ENCODE peak calls at places on chromosomes 6 and 20, in eight cellular contexts. One of them, this sample, is unnamed.

GRCh38 chr6:36139431-36139830 is 9.1 kb downstream of the MAPK13 start:
- DNase-seq in ovary: no peak
- DNase-seq in gastrocnemius medialis: no peak
- DNase-seq in left lung: no peak
- DNase-seq in mesothelial cell of epicardium: peak; percentile 56
- DNase-seq in IMR-90: no peak
- DNase-seq in body of pancreas: no peak
- DNase-seq in AG04450: no peak
- DNase-seq in this sample: peak; percentile 49

GRCh38 chr6:122102026-122102425 is 297.4 kb upstream of the HSF2 start:
- DNase-seq in IMR-90: no peak
- DNase-seq in mesothelial cell of epicardium: no peak
- DNase-seq in gastrocnemius medialis: no peak
- DNase-seq in left lung: no peak
- DNase-seq in AG04450: no peak
- DNase-seq in body of pancreas: no peak
- DNase-seq in ovary: no peak
- DNase-seq in this sample: no peak

GRCh38 chr20:62587757-62588402 is 54.4 kb upstream of the SLCO4A1 start:
- DNase-seq in left lung: no peak
- DNase-seq in mesothelial cell of epicardium: no peak
- DNase-seq in AG04450: no peak
- DNase-seq in ovary: no peak
- DNase-seq in IMR-90: no peak
- DNase-seq in gastrocnemius medialis: no peak
- DNase-seq in body of pancreas: no peak
- DNase-seq in this sample: no peak

GRCh38 chr20:59246691-59247090 is 53.7 kb upstream of the EDN3 start:
- DNase-seq in gastrocnemius medialis: no peak
- DNase-seq in ovary: no peak
- DNase-seq in body of pancreas: no peak
- DNase-seq in mesothelial cell of epicardium: no peak
- DNase-seq in IMR-90: no peak
- DNase-seq in left lung: no peak
- DNase-seq in AG04450: no peak
- DNase-seq in this sample: no peak

GRCh38 chr20:19807901-19808300 is 49.8 kb downstream of the RIN2 start:
- DNase-seq in mesothelial cell of epicardium: no peak
- DNase-seq in IMR-90: peak; percentile 52
- DNase-seq in body of pancreas: no peak
- DNase-seq in gastrocnemius medialis: no peak
- DNase-seq in AG04450: no peak
- DNase-seq in ovary: no peak
- DNase-seq in left lung: no peak
- DNase-seq in this sample: no peak

GRCh38 chr6:4169028-4169789 is 33.8 kb upstream of the ECI2 start:
- DNase-seq in mesothelial cell of epicardium: no peak
- DNase-seq in ovary: no peak
- DNase-seq in left lung: no peak
- DNase-seq in AG04450: no peak
- DNase-seq in gastrocnemius medialis: no peak
- DNase-seq in body of pancreas: no peak
- DNase-seq in IMR-90: peak; percentile 42
- DNase-seq in this sample: no peak

GRCh38 chr6:88166493-88166900 is 350 bp upstream of the CNR1 start:
- DNase-seq in AG04450: no peak
- DNase-seq in mesothelial cell of epicardium: peak; percentile 42
- DNase-seq in ovary: peak; percentile 21
- DNase-seq in left lung: no peak
- DNase-seq in body of pancreas: no peak
- DNase-seq in IMR-90: no peak
- DNase-seq in gastrocnemius medialis: no peak
- DNase-seq in this sample: peak; percentile 37

GRCh38 chr20:32320305-32320704 is 37.8 kb upstream of the ASXL1 start:
- DNase-seq in AG04450: no peak
- DNase-seq in left lung: no peak
- DNase-seq in gastrocnemius medialis: no peak
- DNase-seq in mesothelial cell of epicardium: no peak
- DNase-seq in ovary: no peak
- DNase-seq in body of pancreas: no peak
- DNase-seq in IMR-90: no peak
- DNase-seq in this sample: no peak

GRCh38 chr6:134674562-134674961 is 275.3 kb downstream of the ALDH8A1 start:
- DNase-seq in ovary: no peak
- DNase-seq in AG04450: no peak
- DNase-seq in mesothelial cell of epicardium: no peak
- DNase-seq in left lung: no peak
- DNase-seq in IMR-90: no peak
- DNase-seq in body of pancreas: no peak
- DNase-seq in gastrocnemius medialis: no peak
- DNase-seq in this sample: no peak

GRCh38 chr6:11970114-11970513 is 42.0 kb upstream of the HIVEP1 start:
- DNase-seq in body of pancreas: no peak
- DNase-seq in ovary: no peak
- DNase-seq in mesothelial cell of epicardium: no peak
- DNase-seq in gastrocnemius medialis: peak; percentile 27
- DNase-seq in left lung: no peak
- DNase-seq in AG04450: no peak
- DNase-seq in IMR-90: no peak
- DNase-seq in this sample: no peak

GRCh38 chr6:27168108-27168507 is 79.4 kb upstream of the PRSS16 start:
- DNase-seq in body of pancreas: no peak
- DNase-seq in IMR-90: peak; percentile 94
- DNase-seq in mesothelial cell of epicardium: no peak
- DNase-seq in AG04450: peak; percentile 77
- DNase-seq in left lung: no peak
- DNase-seq in ovary: no peak
- DNase-seq in gastrocnemius medialis: no peak
- DNase-seq in this sample: no peak

GRCh38 chr6:28296520-28297060 is 15.2 kb downstream of the PGBD1 start:
- DNase-seq in IMR-90: no peak
- DNase-seq in body of pancreas: no peak
- DNase-seq in ovary: no peak
- DNase-seq in gastrocnemius medialis: no peak
- DNase-seq in AG04450: no peak
- DNase-seq in left lung: no peak
- DNase-seq in mesothelial cell of epicardium: no peak
- DNase-seq in this sample: no peak

GRCh38 chr6:44652551-44652950 is 265.0 kb downstream of the CDC5L start:
- DNase-seq in mesothelial cell of epicardium: no peak
- DNase-seq in ovary: no peak
- DNase-seq in gastrocnemius medialis: no peak
- DNase-seq in AG04450: no peak
- DNase-seq in IMR-90: peak; percentile 25
- DNase-seq in body of pancreas: no peak
- DNase-seq in left lung: no peak
- DNase-seq in this sample: no peak

GRCh38 chr6:34912715-34913464 is 23.8 kb downstream of the ANKS1A start:
- DNase-seq in AG04450: peak; percentile 53
- DNase-seq in gastrocnemius medialis: no peak
- DNase-seq in left lung: no peak
- DNase-seq in ovary: no peak
- DNase-seq in IMR-90: peak; percentile 89
- DNase-seq in mesothelial cell of epicardium: no peak
- DNase-seq in body of pancreas: no peak
- DNase-seq in this sample: peak; percentile 32

GRCh38 chr6:101666256-101666655 is 272.7 kb downstream of the GRIK2 start:
- DNase-seq in gastrocnemius medialis: no peak
- DNase-seq in left lung: no peak
- DNase-seq in mesothelial cell of epicardium: no peak
- DNase-seq in ovary: no peak
- DNase-seq in AG04450: peak; percentile 16
- DNase-seq in IMR-90: peak; percentile 80
- DNase-seq in body of pancreas: peak; percentile 36
- DNase-seq in this sample: peak; percentile 29

GRCh38 chr20:46257887-46258286 is 50.4 kb downstream of the CDH22 start:
- DNase-seq in IMR-90: no peak
- DNase-seq in ovary: no peak
- DNase-seq in gastrocnemius medialis: no peak
- DNase-seq in mesothelial cell of epicardium: no peak
- DNase-seq in left lung: no peak
- DNase-seq in AG04450: no peak
- DNase-seq in body of pancreas: no peak
- DNase-seq in this sample: no peak

GRCh38 chr6:3326179-3326971 is 67.6 kb downstream of the PSMG4 start:
- DNase-seq in left lung: no peak
- DNase-seq in IMR-90: no peak
- DNase-seq in AG04450: no peak
- DNase-seq in body of pancreas: no peak
- DNase-seq in mesothelial cell of epicardium: no peak
- DNase-seq in ovary: no peak
- DNase-seq in gastrocnemius medialis: no peak
- DNase-seq in this sample: no peak

DNA sequence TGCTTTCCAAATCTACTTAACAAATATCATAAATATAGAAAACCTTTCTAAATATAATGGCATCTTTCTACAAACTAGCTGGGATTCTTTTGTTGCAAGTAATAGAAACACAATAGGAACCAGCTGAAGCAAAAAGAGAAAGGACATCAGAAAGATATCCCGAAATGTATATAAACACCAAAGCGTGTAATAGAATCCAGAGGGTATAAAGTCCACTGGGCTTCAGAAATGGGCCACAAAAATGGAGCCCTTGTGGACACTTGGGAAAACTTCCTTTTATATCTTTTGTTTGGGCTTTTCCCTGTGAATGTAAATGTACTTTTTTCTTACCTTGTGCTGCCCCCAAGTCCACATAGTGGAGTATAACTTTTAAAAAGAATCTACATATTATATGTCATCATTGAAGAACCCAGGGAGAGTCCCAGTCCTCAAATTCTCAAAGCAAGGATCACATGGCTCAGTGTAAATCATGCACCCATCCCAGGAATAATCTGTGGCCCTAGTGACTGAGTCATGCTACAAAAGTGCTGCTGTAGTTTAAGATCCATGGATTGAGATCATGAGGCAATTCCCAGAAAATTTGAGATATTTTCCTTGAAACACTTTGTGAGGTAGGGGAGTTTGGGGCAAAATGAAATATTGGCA is 457.0 kb downstream of the EPM2A start:
- DNase-seq in gastrocnemius medialis: no peak
- DNase-seq in IMR-90: peak; percentile 68
- DNase-seq in left lung: no peak
- DNase-seq in body of pancreas: no peak
- DNase-seq in ovary: no peak
- DNase-seq in mesothelial cell of epicardium: no peak
- DNase-seq in AG04450: no peak
- DNase-seq in this sample: no peak
- TF ChIP-seq CTCF in gastrocnemius medialis: no peak
- TF ChIP-seq CTCF in IMR-90: no peak
- TF ChIP-seq CTCF in left lung: no peak
- TF ChIP-seq CTCF in body of pancreas: no peak
- TF ChIP-seq CTCF in ovary: no peak
- TF ChIP-seq CTCF in mesothelial cell of epicardium: no peak
- TF ChIP-seq CTCF in AG04450: no peak
- TF ChIP-seq CTCF in this sample: no peak

GRCh38 chr6:166515072-166515810 is 71.2 kb downstream of the RAMACL start:
- DNase-seq in mesothelial cell of epicardium: no peak
- DNase-seq in body of pancreas: no peak
- DNase-seq in AG04450: peak; percentile 61
- DNase-seq in IMR-90: peak; percentile 93
- DNase-seq in left lung: no peak
- DNase-seq in ovary: no peak
- DNase-seq in gastrocnemius medialis: no peak
- DNase-seq in this sample: peak; percentile 46
- TF ChIP-seq CTCF in mesothelial cell of epicardium: no peak
- TF ChIP-seq CTCF in body of pancreas: no peak
- TF ChIP-seq CTCF in AG04450: peak; percentile 57
- TF ChIP-seq CTCF in IMR-90: peak; percentile 67
- TF ChIP-seq CTCF in left lung: no peak
- TF ChIP-seq CTCF in ovary: no peak
- TF ChIP-seq CTCF in gastrocnemius medialis: no peak
- TF ChIP-seq CTCF in this sample: peak; percentile 28

GRCh38 chr20:3407426-3408250 is at the start of gene DNAAF9:
- DNase-seq in gastrocnemius medialis: peak; percentile 54
- DNase-seq in AG04450: no peak
- DNase-seq in mesothelial cell of epicardium: peak; percentile 78
- DNase-seq in ovary: peak; percentile 82
- DNase-seq in body of pancreas: peak; percentile 79
- DNase-seq in IMR-90: peak; percentile 59
- DNase-seq in left lung: peak; percentile 83
- DNase-seq in this sample: peak; percentile 67
- TF ChIP-seq CTCF in gastrocnemius medialis: peak; percentile 50
- TF ChIP-seq CTCF in AG04450: no peak
- TF ChIP-seq CTCF in mesothelial cell of epicardium: peak; percentile 32
- TF ChIP-seq CTCF in ovary: no peak
- TF ChIP-seq CTCF in body of pancreas: peak; percentile 21
- TF ChIP-seq CTCF in IMR-90: peak; percentile 43
- TF ChIP-seq CTCF in left lung: peak; percentile 38
- TF ChIP-seq CTCF in this sample: no peak

DNA sequence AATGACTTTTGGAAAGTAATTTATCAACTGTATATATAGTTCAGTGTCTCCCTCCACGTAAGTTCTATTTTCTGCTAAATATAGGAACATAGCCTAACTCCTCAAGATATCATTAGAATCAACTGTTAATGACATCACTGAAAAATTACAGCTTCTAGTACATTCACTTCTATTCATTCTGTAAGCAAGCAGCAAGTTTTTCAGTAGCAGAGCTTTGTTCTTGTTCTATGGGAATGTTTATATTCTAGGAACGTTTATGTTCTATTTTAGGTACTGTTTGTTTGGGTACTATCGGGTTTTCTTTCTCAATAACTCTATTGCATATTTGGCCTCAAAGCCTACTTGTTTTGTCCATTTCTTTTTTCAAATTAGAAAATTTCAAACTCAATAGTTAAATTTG is 525.6 kb downstream of the EPHA7 start:
- DNase-seq in AG04450: no peak
- DNase-seq in left lung: no peak
- DNase-seq in body of pancreas: no peak
- DNase-seq in IMR-90: no peak
- DNase-seq in gastrocnemius medialis: no peak
- DNase-seq in ovary: no peak
- DNase-seq in mesothelial cell of epicardium: no peak
- DNase-seq in this sample: no peak
- TF ChIP-seq CTCF in AG04450: no peak
- TF ChIP-seq CTCF in left lung: no peak
- TF ChIP-seq CTCF in body of pancreas: no peak
- TF ChIP-seq CTCF in IMR-90: no peak
- TF ChIP-seq CTCF in gastrocnemius medialis: no peak
- TF ChIP-seq CTCF in ovary: no peak
- TF ChIP-seq CTCF in mesothelial cell of epicardium: no peak
- TF ChIP-seq CTCF in this sample: no peak

This sample was measured in Calu3.